ENCODE peak calls at places on chromosomes 3 and 15, in nine cellular contexts. K is Kasumi-1; G is NCI-H524; S is frontal cortex; Q is activated CD4-positive, CD25-positive, alpha-beta regulatory T cell treated with anti-CD3 and anti-CD28 coated beads, Interleukin-2, amount 50 U/mL, for 72 hours; X is SK-N-SH; D is iris pigment epithelial cell; M is AG04450; E is left cardiac atrium. P is an unnamed sample.

GRCh38 chr3:57735405-57735804 is 20.7 kb upstream of the SLMAP start:
- DNase-seq in K (no peak), D (no peak), M (no peak), S (no peak), E (no peak), X (no peak), Q (no peak), G (no peak), P (no peak)

GRCh38 chr3:128072454-128073184 is 20.4 kb downstream of the SEC61A1 start:
- DNase-seq in Q (peak), G (no peak), M (no peak), X (no peak), E (no peak), K (no peak), S (no peak), D (no peak), P (no peak)

GRCh38 chr3:177109688-177110087 is 87.6 kb downstream of the TBL1XR1 start:
- DNase-seq in E (no peak), X (no peak), M (no peak), G (no peak), K (peak), Q (no peak), D (no peak), S (no peak), P (no peak)

GRCh38 chr3:27293954-27294353 is 75.2 kb downstream of the NEK10 start:
- DNase-seq in K (no peak), E (no peak), S (no peak), X (no peak), Q (no peak), D (peak), M (peak), G (no peak), P (no peak)

GRCh38 chr15:83581381-83581780 is 72.5 kb upstream of the ADAMTSL3 start:
- DNase-seq in M (no peak), Q (no peak), D (peak), S (no peak), G (no peak), K (no peak), E (no peak), X (no peak), P (no peak)

GRCh38 chr3:188282871-188283270 is 128.9 kb downstream of the LPP start:
- DNase-seq in D (no peak), G (no peak), Q (no peak), K (no peak), M (no peak), E (no peak), X (no peak), S (no peak), P (peak)

GRCh38 chr3:68779261-68779660 is 153.1 kb downstream of the TAFA4 start:
- DNase-seq in D (no peak), M (no peak), G (no peak), X (no peak), K (no peak), E (no peak), Q (no peak), S (no peak), P (no peak)

GRCh38 chr15:70375006-70375409 is 277.3 kb upstream of the TLE3 start:
- DNase-seq in M (no peak), K (no peak), E (peak), X (peak), Q (no peak), S (no peak), G (no peak), D (peak), P (no peak)

GRCh38 chr3:139319428-139320402 is 24.1 kb upstream of the MRPS22 start:
- DNase-seq in S (no peak), G (no peak), X (peak), D (no peak), E (no peak), K (peak), Q (no peak), M (no peak), P (no peak)

GRCh38 chr3:14319654-14320182 is 82.7 kb upstream of the SLC6A6 start:
- DNase-seq in D (peak), S (no peak), Q (no peak), E (no peak), K (peak), X (peak), G (no peak), M (peak), P (peak)

GRCh38 chr15:101326462-101327146 is 31.6 kb upstream of the SNRPA1 start:
- DNase-seq in G (no peak), K (no peak), M (no peak), X (no peak), Q (no peak), E (no peak), D (no peak), S (no peak), P (no peak)

GRCh38 chr3:54968546-54969172 is 40.8 kb upstream of the LRTM1 start:
- DNase-seq in M (peak), S (no peak), E (no peak), G (no peak), K (no peak), X (no peak), D (peak), Q (no peak), P (no peak)

GRCh38 chr15:60945196-60945595 is 283.9 kb downstream of the RORA start:
- DNase-seq in M (no peak), D (no peak), S (peak), G (no peak), E (peak), Q (no peak), X (peak), K (no peak), P (peak)

GRCh38 chr3:81041331-81041730 is 720.1 kb downstream of the GBE1 start:
- DNase-seq in S (no peak), M (no peak), Q (no peak), G (no peak), K (no peak), E (no peak), D (peak), X (no peak), P (no peak)

GRCh38 chr15:62119224-62119925 is 45.7 kb downstream of the C2CD4B start:
- DNase-seq in K (peak), X (no peak), M (peak), S (no peak), D (peak), Q (no peak), G (no peak), E (no peak), P (no peak)

GRCh38 chr3:171058058-171058457 is 31.5 kb upstream of the SLC2A2 start:
- DNase-seq in K (no peak), M (no peak), S (no peak), E (no peak), Q (no peak), D (peak), G (no peak), X (no peak), P (no peak)

GRCh38 chr3:138842483-138843188 is 7.9 kb upstream of the PIK3CB start:
- DNase-seq in D (no peak), M (no peak), K (peak), G (no peak), E (no peak), X (no peak), S (no peak), Q (no peak), P (no peak)

GRCh38 chr3:126304704-126305103 is 52.5 kb downstream of the KLF15 start:
- DNase-seq in M (no peak), Q (no peak), E (no peak), G (no peak), S (no peak), K (no peak), X (no peak), D (no peak), P (no peak)

GRCh38 chr3:49266410-49267170 is 10.4 kb downstream of the C3orf62 start:
- DNase-seq in E (no peak), Q (no peak), S (no peak), M (no peak), G (no peak), K (no peak), X (no peak), D (no peak), P (no peak)

GRCh38 chr3:76646921-76647562 is 392.9 kb upstream of the ROBO2 start:
- DNase-seq in K (no peak), M (no peak), D (no peak), E (no peak), G (no peak), Q (no peak), S (no peak), X (no peak), P (no peak)

GRCh38 chr3:132119531-132119930 is 84.7 kb upstream of the CPNE4 start:
- DNase-seq in K (no peak), G (no peak), S (no peak), Q (no peak), M (no peak), D (no peak), X (no peak), E (no peak), P (no peak)

GRCh38 chr15:101264911-101265641 is 12.2 kb downstream of the SELENOS start:
- DNase-seq in M (no peak), S (no peak), G (no peak), D (no peak), K (no peak), E (no peak), X (no peak), Q (no peak), P (no peak)

GRCh38 chr15:73799466-73799865 is 46.3 kb upstream of the INSYN1 start:
- DNase-seq in K (no peak), S (no peak), X (no peak), D (peak), E (no peak), M (no peak), Q (no peak), G (no peak), P (no peak)

GRCh38 chr3:178841011-178841410 is 230.6 kb downstream of the ZMAT3 start:
- DNase-seq in S (no peak), Q (no peak), G (no peak), X (no peak), K (no peak), E (no peak), D (no peak), M (no peak), P (no peak)

GRCh38 chr3:10273697-10274305 is 18.9 kb downstream of the GHRL start:
- DNase-seq in D (peak), X (no peak), E (no peak), K (peak), G (no peak), S (no peak), Q (no peak), M (no peak), P (no peak)

GRCh38 chr3:66432041-66432766 is 68.6 kb downstream of the LRIG1 start:
- DNase-seq in S (no peak), M (no peak), G (no peak), E (no peak), D (no peak), K (no peak), X (no peak), Q (no peak), P (no peak)

GRCh38 chr3:139975592-139976360 is 40.8 kb downstream of the CLSTN2 start:
- DNase-seq in K (no peak), E (peak), M (no peak), S (no peak), D (no peak), Q (no peak), X (peak), G (peak), P (no peak)

GRCh38 chr3:105353485-105354161 is 13.1 kb upstream of the ALCAM start:
- DNase-seq in S (no peak), K (no peak), Q (no peak), E (peak), X (no peak), D (peak), M (no peak), G (no peak), P (no peak)

GRCh38 chr3:36317915-36318314 is 62.4 kb upstream of the STAC start:
- DNase-seq in S (no peak), X (no peak), K (no peak), E (no peak), D (no peak), Q (no peak), M (no peak), G (no peak), P (no peak)

GRCh38 chr3:41684802-41685740 is 276.8 kb downstream of the ULK4 start:
- DNase-seq in G (no peak), Q (no peak), E (no peak), M (no peak), S (no peak), D (peak), X (no peak), K (no peak), P (no peak)

GRCh38 chr3:51967384-51968174 is at the start of gene PCBP4:
- DNase-seq in S (peak), M (no peak), Q (no peak), E (peak), X (peak), G (no peak), D (peak), K (peak), P (no peak)

GRCh38 chr3:82462977-82463376 is 701.5 kb upstream of the GBE1 start:
- DNase-seq in D (no peak), K (no peak), X (no peak), M (no peak), G (no peak), E (no peak), S (no peak), Q (no peak), P (no peak)

GRCh38 chr3:124514681-124515080 is 215.6 kb upstream of the UMPS start:
- DNase-seq in D (no peak), E (no peak), X (no peak), M (no peak), K (no peak), Q (no peak), S (no peak), G (no peak), P (no peak)

GRCh38 chr3:62184559-62184958 is 188.8 kb downstream of the FEZF2 start:
- DNase-seq in Q (no peak), S (no peak), D (peak), E (no peak), K (peak), G (no peak), M (no peak), X (no peak), P (no peak)